ENCODE peak calls at places on chromosomes 6 and 20, in five cellular contexts. S is lower lobe of right lung, M is cardiac muscle cell, E is stomach, P is lower leg skin. U is an unnamed sample.

GRCh38 chr6:149318581-149319286 is 1.2 kb downstream of the TAB2 start:
- DNase-seq in S (no peak), M (peak), E (no peak), P (no peak), U (peak)

GRCh38 chr20:19024296-19025035 is 188.0 kb upstream of the SLC24A3 start:
- DNase-seq in S (no peak), M (no peak), E (no peak), P (peak), U (no peak)

GRCh38 chr6:129212081-129212480 is 329.1 kb downstream of the LAMA2 start:
- DNase-seq in S (no peak), M (peak), E (no peak), P (no peak), U (no peak)

GRCh38 chr20:44166477-44166876 is 20.5 kb downstream of the JPH2 start:
- DNase-seq in S (no peak), M (peak), E (no peak), P (no peak), U (no peak)

GRCh38 chr20:58623579-58624473 is 27.3 kb upstream of the STX16 start:
- DNase-seq in S (no peak), M (peak), E (no peak), P (no peak), U (no peak)

GRCh38 chr6:140992678-140993077 is 1140.0 kb upstream of the GJE1 start:
- DNase-seq in S (no peak), M (no peak), E (no peak), P (no peak), U (no peak)

GRCh38 chr20:62691485-62691884 is 17.2 kb upstream of the NTSR1 start:
- DNase-seq in S (no peak), M (no peak), E (no peak), P (no peak), U (no peak)

GRCh38 chr6:163745566-163746400 is 331.3 kb downstream of the QKI start:
- DNase-seq in S (no peak), M (peak), E (no peak), P (peak), U (peak)

GRCh38 chr6:25397406-25397805 is 118.2 kb downstream of the CARMIL1 start:
- DNase-seq in S (no peak), M (no peak), E (no peak), P (no peak), U (no peak)

GRCh38 chr6:158497620-158498019 is 62.3 kb upstream of the TMEM181 start:
- DNase-seq in S (no peak), M (no peak), E (no peak), P (no peak), U (no peak)

GRCh38 chr6:144896876-144897275 is 611.7 kb downstream of the UTRN start:
- DNase-seq in S (no peak), M (no peak), E (no peak), P (no peak), U (no peak)

GRCh38 chr6:5132741-5133140 is 47.6 kb downstream of the PPP1R3G start:
- DNase-seq in S (peak), M (peak), E (peak), P (peak), U (peak)

GRCh38 chr6:43970913-43971775 is 156.1 kb downstream of the MRPL14 start:
- DNase-seq in S (peak), M (no peak), E (peak), P (no peak), U (no peak)

GRCh38 chr20:17904027-17904426 is 64.6 kb downstream of the SNX5 start:
- DNase-seq in S (no peak), M (no peak), E (no peak), P (no peak), U (no peak)

GRCh38 chr20:22729180-22729579 is 144.8 kb upstream of the FOXA2 start:
- DNase-seq in S (no peak), M (no peak), E (no peak), P (no peak), U (no peak)

GRCh38 chr6:170117111-170117972 is 173.5 kb downstream of the DLL1 start:
- DNase-seq in S (no peak), M (no peak), E (peak), P (no peak), U (peak)

GRCh38 chr6:159919800-159920199 is 29.0 kb downstream of the MAS1 start:
- DNase-seq in S (no peak), M (no peak), E (no peak), P (no peak), U (no peak)

GRCh38 chr6:118372413-118372812 is 175.7 kb upstream of the PLN start:
- DNase-seq in S (no peak), M (peak), E (no peak), P (peak), U (peak)

GRCh38 chr6:31729515-31729978 is 448 bp upstream of the DDAH2 start:
- DNase-seq in S (peak), M (peak), E (peak), P (peak), U (peak)

GRCh38 chr20:4913147-4913546 is 88.2 kb downstream of the SLC23A2 start:
- DNase-seq in S (no peak), M (no peak), E (no peak), P (no peak), U (no peak)

GRCh38 chr20:44460795-44461141 is 14.9 kb upstream of the TTPAL start:
- DNase-seq in S (no peak), M (peak), E (no peak), P (no peak), U (peak)

GRCh38 chr6:42821846-42822245 is 40.0 kb downstream of the BICRAL start:
- DNase-seq in S (no peak), M (no peak), E (no peak), P (no peak), U (no peak)

GRCh38 chr20:62876826-62877728 is 15.5 kb upstream of the TCFL5 start:
- DNase-seq in S (no peak), M (peak), E (no peak), P (peak), U (peak)

GRCh38 chr20:63060057-63060991 is 53.6 kb upstream of the BHLHE23 start:
- DNase-seq in S (peak), M (peak), E (no peak), P (no peak), U (no peak)

GRCh38 chr6:135475292-135475886 is 22.2 kb downstream of the AHI1 start:
- DNase-seq in S (no peak), M (no peak), E (no peak), P (no peak), U (peak)

GRCh38 chr20:47865451-47865850 is 80.2 kb upstream of the SULF2 start:
- DNase-seq in S (no peak), M (no peak), E (no peak), P (no peak), U (no peak)

GRCh38 chr6:41273699-41274098 is 12.8 kb downstream of the TREM1 start:
- DNase-seq in S (no peak), M (no peak), E (no peak), P (no peak), U (no peak)

GRCh38 chr6:111382476-111383294 is 100.3 kb downstream of the REV3L start:
- DNase-seq in S (peak), M (peak), E (no peak), P (no peak), U (no peak)

GRCh38 chr6:44054635-44055559 is 72.4 kb downstream of the MRPL14 start:
- DNase-seq in S (no peak), M (no peak), E (no peak), P (no peak), U (no peak)

GRCh38 chr6:113854531-113855499 is 2.3 kb upstream of the MARCKS start:
- DNase-seq in S (peak), M (peak), E (peak), P (peak), U (peak)
- TF ChIP-seq CTCF in S (peak), M (peak), E (no peak), P (no peak), U (no peak)

DNA sequence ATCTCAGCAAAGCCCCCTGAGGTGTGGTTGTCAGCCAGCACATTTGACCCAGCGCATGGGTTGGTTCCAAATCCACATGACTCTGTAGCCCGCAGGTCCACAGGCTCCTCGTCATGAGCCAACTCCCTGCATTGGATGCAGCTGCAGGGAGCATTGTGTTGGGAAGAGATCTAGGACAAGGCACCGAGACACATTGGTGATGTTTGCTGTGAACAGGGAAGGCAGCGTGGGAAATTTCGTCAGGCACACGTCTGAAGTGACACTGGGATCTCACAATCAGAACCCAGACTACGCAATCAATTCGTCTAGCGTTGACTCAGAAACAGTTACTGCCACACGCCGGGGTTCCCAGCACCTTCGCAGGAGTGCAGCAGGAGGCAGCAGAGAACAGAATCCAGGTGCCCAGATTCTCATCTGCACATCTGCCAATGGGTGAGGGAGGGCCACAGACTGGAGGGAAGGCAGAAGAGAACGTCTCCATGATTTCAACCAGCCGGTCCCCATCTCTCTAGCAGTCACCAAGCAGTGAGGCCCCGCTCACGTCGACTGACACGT is 177.0 kb downstream of the TTLL2 start:
- DNase-seq in S (no peak), M (peak), E (peak), P (no peak), U (no peak)
- TF ChIP-seq CTCF in S (no peak), M (peak), E (no peak), P (no peak), U (no peak)

GRCh38 chr6:130223508-130223907 is 757 bp upstream of the SAMD3 start:
- DNase-seq in S (no peak), M (no peak), E (no peak), P (no peak), U (no peak)
- TF ChIP-seq CTCF in S (no peak), M (no peak), E (no peak), P (no peak), U (no peak)

GRCh38 chr6:52103661-52104060 is 16.2 kb upstream of the PKHD1 start:
- DNase-seq in S (no peak), M (no peak), E (no peak), P (no peak), U (no peak)

GRCh38 chr6:52108128-52108527 is 20.7 kb upstream of the PKHD1 start:
- DNase-seq in S (no peak), M (no peak), E (no peak), P (no peak), U (no peak)

GRCh38 chr6:52106994-52107393 is 19.6 kb upstream of the PKHD1 start:
- DNase-seq in S (no peak), M (no peak), E (no peak), P (no peak), U (no peak)

GRCh38 chr6:52102330-52102932 is 15.0 kb upstream of the PKHD1 start:
- DNase-seq in S (no peak), M (no peak), E (no peak), P (no peak), U (no peak)

GRCh38 chr6:52104979-52105378 is 17.6 kb upstream of the PKHD1 start:
- DNase-seq in S (no peak), M (no peak), E (no peak), P (no peak), U (no peak)
- TF ChIP-seq CTCF in S (no peak), M (no peak), E (no peak), P (no peak), U (no peak)

DNA sequence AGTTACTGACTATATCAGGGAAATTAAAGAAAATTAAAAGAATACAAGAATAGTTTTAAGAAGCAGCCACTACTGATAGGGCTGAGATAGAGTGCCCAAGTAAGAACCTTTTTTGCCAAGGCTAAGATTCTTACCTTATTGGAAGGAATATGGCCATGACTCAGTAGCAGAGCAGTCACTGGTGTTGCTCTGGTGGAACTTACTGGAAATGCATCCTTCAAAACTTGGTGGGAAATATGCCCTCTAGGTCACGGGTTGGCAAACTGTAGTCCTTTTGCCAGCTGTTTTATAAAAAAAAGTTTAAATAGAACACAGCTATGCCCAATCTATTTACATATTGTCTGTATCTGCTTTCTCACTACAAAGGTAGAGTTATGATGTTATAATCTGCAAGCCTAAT is 6.0 kb downstream of the HSF2 start:
- DNase-seq in S (no peak), M (peak), E (no peak), P (no peak), U (no peak)
- TF ChIP-seq CTCF in S (no peak), M (no peak), E (no peak), P (no peak), U (no peak)

GRCh38 chr6:34565722-34566137 is 9.6 kb upstream of the SPDEF start:
- DNase-seq in S (no peak), M (no peak), E (no peak), P (no peak), U (no peak)

GRCh38 chr6:34568829-34569228 is 12.7 kb upstream of the SPDEF start:
- DNase-seq in S (no peak), M (no peak), E (no peak), P (no peak), U (no peak)

GRCh38 chr6:34569361-34569973 is 13.3 kb upstream of the SPDEF start:
- DNase-seq in S (no peak), M (no peak), E (no peak), P (no peak), U (no peak)

GRCh38 chr6:34568341-34568680 is 12.2 kb upstream of the SPDEF start:
- DNase-seq in S (no peak), M (peak), E (no peak), P (no peak), U (no peak)

GRCh38 chr6:34566830-34567546 is 10.9 kb upstream of the SPDEF start:
- DNase-seq in S (no peak), M (no peak), E (no peak), P (no peak), U (no peak)
- TF ChIP-seq CTCF in S (no peak), M (no peak), E (no peak), P (no peak), U (no peak)